ENCODE peak calls at places on chromosomes 5 and 9, in six cellular contexts. One of them, this sample, is unnamed.
A peak's percentile ranks its signal among the peaks of the same experiment; 100 is the strongest.

GRCh38 chr5:90991201-90991600 is 391.9 kb downstream of the ARRDC3 start:
- DNase-seq in stomach: no peak
- DNase-seq in GM20000: no peak
- DNase-seq in keratinocyte: no peak
- DNase-seq in HepG2: no peak
- DNase-seq in AG09309: no peak
- DNase-seq in this sample: no peak

GRCh38 chr5:136738829-136739228 is 373.5 kb upstream of the TRPC7 start:
- DNase-seq in stomach: no peak
- DNase-seq in GM20000: no peak
- DNase-seq in keratinocyte: no peak
- DNase-seq in HepG2: no peak
- DNase-seq in AG09309: no peak
- DNase-seq in this sample: no peak

GRCh38 chr9:88991066-88992030 is at the start of gene S1PR3:
- DNase-seq in stomach: peak; percentile 64
- DNase-seq in GM20000: no peak
- DNase-seq in keratinocyte: no peak
- DNase-seq in HepG2: no peak
- DNase-seq in AG09309: no peak
- DNase-seq in this sample: peak; percentile 40

GRCh38 chr5:131758520-131758900 is 38.3 kb downstream of the FNIP1 start:
- DNase-seq in stomach: no peak
- DNase-seq in GM20000: no peak
- DNase-seq in keratinocyte: no peak
- DNase-seq in HepG2: no peak
- DNase-seq in AG09309: no peak
- DNase-seq in this sample: no peak

GRCh38 chr5:131262953-131263541 is 806 bp upstream of the CDC42SE2 start:
- DNase-seq in stomach: no peak
- DNase-seq in GM20000: peak; percentile 43
- DNase-seq in keratinocyte: no peak
- DNase-seq in HepG2: no peak
- DNase-seq in AG09309: no peak
- DNase-seq in this sample: no peak

GRCh38 chr9:135857843-135858242 is 49.5 kb downstream of the CAMSAP1 start:
- DNase-seq in stomach: no peak
- DNase-seq in GM20000: no peak
- DNase-seq in keratinocyte: no peak
- DNase-seq in HepG2: no peak
- DNase-seq in AG09309: no peak
- DNase-seq in this sample: no peak

GRCh38 chr5:127053049-127053448 is 20.3 kb downstream of the C5orf63 start:
- DNase-seq in stomach: no peak
- DNase-seq in GM20000: no peak
- DNase-seq in keratinocyte: no peak
- DNase-seq in HepG2: no peak
- DNase-seq in AG09309: no peak
- DNase-seq in this sample: no peak

GRCh38 chr5:171678631-171679030 is 107.0 kb upstream of the SMIM23 start:
- DNase-seq in stomach: no peak
- DNase-seq in GM20000: no peak
- DNase-seq in keratinocyte: no peak
- DNase-seq in HepG2: no peak
- DNase-seq in AG09309: no peak
- DNase-seq in this sample: no peak

GRCh38 chr9:89985078-89985477 is 380.3 kb downstream of the GADD45G start:
- DNase-seq in stomach: no peak
- DNase-seq in GM20000: no peak
- DNase-seq in keratinocyte: no peak
- DNase-seq in HepG2: no peak
- DNase-seq in AG09309: no peak
- DNase-seq in this sample: peak; percentile 33

GRCh38 chr9:20551835-20552234 is 70.5 kb downstream of the MLLT3 start:
- DNase-seq in stomach: no peak
- DNase-seq in GM20000: peak; percentile 26
- DNase-seq in keratinocyte: no peak
- DNase-seq in HepG2: no peak
- DNase-seq in AG09309: no peak
- DNase-seq in this sample: no peak

GRCh38 chr9:96203867-96204412 is 98.0 kb downstream of the HSD17B3 start:
- DNase-seq in stomach: no peak
- DNase-seq in GM20000: no peak
- DNase-seq in keratinocyte: no peak
- DNase-seq in HepG2: no peak
- DNase-seq in AG09309: no peak
- DNase-seq in this sample: no peak

GRCh38 chr5:79762929-79763328 is 73.3 kb downstream of the CMYA5 start:
- DNase-seq in stomach: no peak
- DNase-seq in GM20000: no peak
- DNase-seq in keratinocyte: no peak
- DNase-seq in HepG2: no peak
- DNase-seq in AG09309: no peak
- DNase-seq in this sample: no peak

GRCh38 chr9:3136999-3137675 is 293.2 kb upstream of the PUM3 start:
- DNase-seq in stomach: no peak
- DNase-seq in GM20000: no peak
- DNase-seq in keratinocyte: no peak
- DNase-seq in HepG2: no peak
- DNase-seq in AG09309: peak; percentile 38
- DNase-seq in this sample: no peak

GRCh38 chr9:6305954-6306563 is 22.1 kb upstream of the TPD52L3 start:
- DNase-seq in stomach: no peak
- DNase-seq in GM20000: peak; percentile 47
- DNase-seq in keratinocyte: no peak
- DNase-seq in HepG2: peak; percentile 42
- DNase-seq in AG09309: peak; percentile 0
- DNase-seq in this sample: no peak
- TF ChIP-seq CTCF in stomach: no peak
- TF ChIP-seq CTCF in GM20000: no peak
- TF ChIP-seq CTCF in keratinocyte: peak; percentile 35
- TF ChIP-seq CTCF in HepG2: peak; percentile 78
- TF ChIP-seq CTCF in AG09309: peak; percentile 20
- TF ChIP-seq CTCF in this sample: peak; percentile 50

GRCh38 chr9:127854169-127854833 is at the start of gene ENG:
- DNase-seq in stomach: peak; percentile 54
- DNase-seq in GM20000: no peak
- DNase-seq in keratinocyte: no peak
- DNase-seq in HepG2: no peak
- DNase-seq in AG09309: no peak
- DNase-seq in this sample: no peak
- TF ChIP-seq CTCF in stomach: no peak
- TF ChIP-seq CTCF in GM20000: no peak
- TF ChIP-seq CTCF in keratinocyte: no peak
- TF ChIP-seq CTCF in HepG2: no peak
- TF ChIP-seq CTCF in AG09309: peak; percentile 18
- TF ChIP-seq CTCF in this sample: no peak

DNA sequence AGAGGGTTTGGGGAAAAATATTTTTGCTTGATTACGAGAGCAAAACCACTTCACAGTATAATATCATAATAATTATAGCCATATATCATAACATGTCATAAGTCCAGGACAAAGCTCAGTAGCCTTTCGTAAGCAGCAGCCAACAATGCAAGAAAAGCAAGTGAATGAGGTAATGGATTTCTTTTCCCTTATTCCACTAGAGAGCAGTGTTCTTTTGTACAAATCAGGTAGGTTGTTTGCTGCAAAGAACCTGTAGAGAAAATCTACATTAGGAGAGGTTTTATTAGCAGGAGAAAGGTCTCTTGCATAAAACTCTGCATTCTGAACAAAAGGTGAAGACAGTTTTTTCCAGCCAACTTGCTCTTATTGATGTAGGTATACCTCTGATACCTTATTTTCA is 1033.4 kb downstream of the TLE4 start:
- DNase-seq in stomach: no peak
- DNase-seq in GM20000: no peak
- DNase-seq in keratinocyte: no peak
- DNase-seq in HepG2: peak; percentile 16
- DNase-seq in AG09309: peak; percentile 16
- DNase-seq in this sample: no peak
- TF ChIP-seq CTCF in stomach: no peak
- TF ChIP-seq CTCF in GM20000: no peak
- TF ChIP-seq CTCF in keratinocyte: peak; percentile 29
- TF ChIP-seq CTCF in HepG2: peak; percentile 49
- TF ChIP-seq CTCF in AG09309: peak; percentile 36
- TF ChIP-seq CTCF in this sample: peak; percentile 57

DNA sequence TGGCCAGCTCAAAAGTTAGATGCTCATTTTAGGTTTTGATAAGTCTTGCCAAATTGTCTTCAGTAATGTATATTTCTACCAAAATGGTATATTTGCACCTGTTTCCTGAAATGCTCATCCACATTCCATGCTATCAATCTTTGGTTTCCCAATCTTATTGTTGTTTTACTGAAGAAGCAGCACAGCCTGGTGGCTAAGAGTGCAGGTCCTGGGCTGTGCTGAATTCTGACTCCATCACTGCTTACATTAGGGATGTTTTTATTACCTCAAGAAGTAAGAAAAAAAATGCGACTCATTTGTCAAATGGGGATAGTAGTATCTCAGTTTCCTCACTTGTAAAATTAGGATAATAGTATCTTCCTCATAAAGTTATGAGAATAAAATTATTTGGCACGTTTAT is 13.6 kb upstream of the S100Z start:
- DNase-seq in stomach: no peak
- DNase-seq in GM20000: no peak
- DNase-seq in keratinocyte: no peak
- DNase-seq in HepG2: no peak
- DNase-seq in AG09309: no peak
- DNase-seq in this sample: no peak
- TF ChIP-seq CTCF in stomach: no peak
- TF ChIP-seq CTCF in GM20000: no peak
- TF ChIP-seq CTCF in keratinocyte: no peak
- TF ChIP-seq CTCF in HepG2: no peak
- TF ChIP-seq CTCF in AG09309: peak; percentile 25
- TF ChIP-seq CTCF in this sample: no peak